ENCODE peak calls at places on chromosomes 6 and 20, in ten cellular contexts. J is WERI-Rb-1; H is upper lobe of left lung; A is fibroblast of lung; T is pancreas; D is OCI-LY7; Q is CD8-positive, alpha-beta memory T cell; P is CD4-positive, alpha-beta memory T cell; B is cardiac muscle cell; R is Peyer's patch. E is an unnamed sample. For H3K9me3, the result is how much of the 10 kb centered on the place peaks cover.

GRCh38 chr6:111087871-111088667 is 766 bp downstream of the SLC16A10 start:
- DNase-seq in J (peak), H (peak), A (no peak), T (peak), D (no peak), Q (peak), P (peak), B (peak), R (peak), E (peak)

GRCh38 chr20:36030143-36030542 is 61.8 kb downstream of the CNBD2 start:
- DNase-seq in J (no peak), H (no peak), A (peak), T (no peak), D (no peak), Q (no peak), P (no peak), B (no peak), R (no peak), E (no peak)

GRCh38 chr6:23137596-23137995 is 568.2 kb downstream of the HDGFL1 start:
- DNase-seq in J (no peak), H (no peak), A (peak), T (no peak), D (no peak), Q (no peak), P (no peak), B (peak), R (no peak), E (no peak)

GRCh38 chr6:137810554-137811120 is 56.4 kb upstream of the TNFAIP3 start:
- DNase-seq in J (no peak), H (no peak), A (no peak), T (no peak), D (no peak), Q (no peak), P (no peak), B (no peak), R (no peak), E (no peak)

GRCh38 chr20:8562356-8562755 is 430.3 kb downstream of the PLCB1 start:
- DNase-seq in J (no peak), H (no peak), A (no peak), T (no peak), D (no peak), Q (no peak), P (no peak), B (no peak), R (no peak), E (no peak)

GRCh38 chr6:134101479-134101878 is 49.1 kb upstream of the SLC2A12 start:
- DNase-seq in J (no peak), H (no peak), A (no peak), T (no peak), D (no peak), Q (no peak), P (no peak), B (no peak), R (no peak), E (no peak)

GRCh38 chr6:130500693-130501092 is 134.9 kb downstream of the TMEM200A start:
- DNase-seq in J (no peak), H (no peak), A (peak), T (no peak), D (no peak), Q (no peak), P (no peak), B (no peak), R (no peak), E (no peak)

GRCh38 chr20:63864545-63864977 is 509 bp upstream of the TPD52L2 start:
- DNase-seq in J (no peak), H (no peak), A (no peak), T (no peak), D (no peak), Q (no peak), P (no peak), B (no peak), R (no peak), E (no peak)

GRCh38 chr20:17589161-17589834 is 19.4 kb downstream of the DSTN start:
- DNase-seq in J (no peak), H (no peak), A (no peak), T (no peak), D (no peak), Q (no peak), P (no peak), B (no peak), R (no peak), E (no peak)

GRCh38 chr20:41616228-41616627 is 1.9 kb downstream of the CHD6 start:
- DNase-seq in J (no peak), H (no peak), A (peak), T (no peak), D (no peak), Q (no peak), P (no peak), B (no peak), R (no peak), E (no peak)

GRCh38 chr20:41619360-41620115 is 1.4 kb upstream of the CHD6 start:
- DNase-seq in J (no peak), H (no peak), A (no peak), T (no peak), D (no peak), Q (no peak), P (no peak), B (no peak), R (no peak), E (no peak)

GRCh38 chr20:41617059-41617921 is 887 bp downstream of the CHD6 start:
- DNase-seq in J (peak), H (peak), A (peak), T (peak), D (peak), Q (peak), P (peak), B (peak), R (peak), E (peak)

GRCh38 chr20:41618807-41619294 is 674 bp upstream of the CHD6 start:
- DNase-seq in J (no peak), H (peak), A (no peak), T (no peak), D (no peak), Q (no peak), P (peak), B (no peak), R (no peak), E (no peak)

DNA sequence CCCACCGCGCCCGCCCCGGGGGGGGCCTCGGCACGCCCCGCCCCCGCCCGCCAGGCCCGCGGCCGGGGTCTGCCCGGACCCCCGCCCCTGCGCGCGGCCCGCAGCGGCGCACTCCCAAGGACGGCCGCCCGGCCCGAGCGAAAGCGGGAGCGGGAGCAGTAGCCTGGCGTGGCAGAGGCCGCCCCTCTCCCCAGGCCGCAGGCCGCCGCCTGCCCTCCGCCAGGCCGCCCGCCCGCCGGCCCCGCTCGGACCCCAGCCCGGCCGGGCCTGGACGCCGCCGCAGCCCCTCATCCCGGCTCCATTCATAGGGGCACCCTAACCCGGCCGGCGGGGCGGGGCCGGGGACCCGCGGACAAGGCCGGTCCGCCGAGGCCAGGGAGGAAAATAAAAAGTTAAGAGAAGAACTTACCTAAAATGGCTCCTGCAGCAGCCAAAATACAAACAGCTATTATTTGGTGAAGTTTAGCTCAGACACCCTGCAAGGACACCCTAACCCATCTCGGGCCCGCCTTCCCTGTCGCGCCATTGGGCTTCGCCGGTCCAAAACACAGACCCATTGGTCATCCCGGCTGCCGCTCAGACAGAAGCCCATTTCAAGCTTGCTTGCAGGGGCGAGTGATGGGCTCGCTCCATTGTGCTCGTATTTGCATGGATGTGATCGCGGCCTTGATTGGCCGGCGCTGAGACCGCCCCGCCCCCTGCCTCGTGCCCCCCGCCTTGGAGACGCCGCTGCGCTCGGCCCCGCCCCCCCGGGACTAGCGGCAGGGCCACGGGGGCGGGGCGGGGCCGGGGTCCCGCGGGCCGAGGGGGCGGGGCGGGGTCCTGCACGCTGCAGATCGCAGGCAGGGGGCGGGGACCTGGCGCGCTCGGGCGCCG is at the start of gene CHD6:
- DNase-seq in J (peak), H (peak), A (peak), T (peak), D (peak), Q (peak), P (peak), B (peak), R (peak), E (peak)
- H3K9me3 ChIP-seq in J (under half), H (under half), A (under half), T (under half), D (under half), Q (under half), P (under half), B (under half), R (under half), E (under half)

GRCh38 chr20:10634190-10634589 is 39.6 kb downstream of the JAG1 start:
- DNase-seq in J (no peak), H (no peak), A (no peak), T (no peak), D (peak), Q (no peak), P (no peak), B (no peak), R (no peak), E (no peak)
- H3K27ac ChIP-seq in J (no peak), H (no peak), A (no peak), T (peak), D (no peak), Q (no peak), P (no peak), B (no peak), R (no peak), E (no peak)

DNA sequence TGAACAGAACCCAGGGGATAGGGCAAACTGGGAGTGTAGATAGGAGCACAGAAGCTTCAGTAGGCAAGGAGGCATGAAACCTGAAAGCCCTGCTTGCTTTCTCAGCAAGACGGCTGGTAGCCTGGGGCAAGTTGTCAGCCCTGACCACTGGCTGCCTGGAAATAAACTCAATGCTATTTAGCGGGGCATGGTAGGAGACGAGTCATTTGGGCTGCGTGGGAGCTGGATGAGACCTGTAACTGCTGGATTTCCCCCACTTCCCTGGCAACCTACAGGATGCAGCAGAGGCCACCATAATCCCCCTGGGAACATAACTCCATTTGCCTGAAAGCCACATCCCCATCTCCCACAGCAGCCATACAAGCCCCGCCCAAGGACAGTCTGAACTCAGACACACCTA is 332.6 kb upstream of the TBX18 start:
- DNase-seq in J (no peak), H (no peak), A (no peak), T (peak), D (no peak), Q (no peak), P (no peak), B (no peak), R (no peak), E (no peak)
- H3K9me3 ChIP-seq in J (under half), H (under half), A (under half), T (under half), D (under half), Q (under half), P (under half), B (under half), R (under half), E (under half)

DNA sequence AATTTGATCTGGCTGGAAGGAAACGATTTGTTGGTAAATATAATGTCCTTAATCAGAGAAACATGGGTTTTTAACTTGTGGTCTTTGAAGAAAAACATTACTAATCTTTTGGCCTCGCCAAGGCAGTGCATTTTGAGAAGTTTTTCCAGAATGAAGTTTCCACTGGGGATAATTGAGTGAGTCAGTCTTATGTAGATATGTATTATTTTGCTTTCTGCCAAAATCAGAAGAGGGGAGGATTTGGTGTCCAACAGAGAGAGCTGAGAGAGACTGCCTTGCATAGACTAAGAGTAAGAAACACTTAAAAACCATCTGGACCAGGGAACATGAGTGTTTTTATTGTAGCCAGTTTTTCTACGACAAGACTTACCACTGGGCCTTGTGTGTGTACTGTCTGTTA is 80.0 kb downstream of the FNDC1 start:
- DNase-seq in J (no peak), H (no peak), A (no peak), T (no peak), D (no peak), Q (no peak), P (no peak), B (no peak), R (no peak), E (no peak)
- H3K27ac ChIP-seq in J (no peak), H (no peak), A (no peak), T (no peak), D (no peak), Q (no peak), P (no peak), B (no peak), R (no peak), E (no peak)

GRCh38 chr6:169907419-169908115 is 156.1 kb downstream of the ERMARD start:
- DNase-seq in J (no peak), H (no peak), A (no peak), T (no peak), D (no peak), Q (no peak), P (no peak), B (no peak), R (no peak), E (no peak)
- H3K9me3 ChIP-seq in J (under half), H (under half), A (under half), T (under half), D (under half), Q (under half), P (under half), B (under half), R (under half), E (under half)

DNA sequence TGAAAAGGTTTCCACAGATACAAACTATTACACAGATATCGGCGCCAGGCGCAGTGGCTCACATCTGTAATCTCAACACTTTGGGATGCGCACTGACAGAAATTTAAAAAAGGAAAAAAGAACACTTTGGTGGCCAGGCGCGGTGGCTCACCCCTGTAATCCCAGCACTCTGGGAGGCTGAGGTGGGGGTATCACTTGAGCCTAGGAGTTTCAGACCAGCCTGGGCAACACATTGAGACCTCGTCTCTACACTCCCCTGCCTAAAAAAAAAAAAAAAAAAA is 41.6 kb downstream of the NUDT3 start:
- DNase-seq in J (no peak), H (no peak), A (no peak), T (no peak), D (no peak), Q (no peak), P (no peak), B (no peak), R (no peak), E (no peak)
- H3K27ac ChIP-seq in J (no peak), H (no peak), A (no peak), T (no peak), D (no peak), Q (no peak), P (no peak), B (no peak), R (no peak), E (no peak)

DNA sequence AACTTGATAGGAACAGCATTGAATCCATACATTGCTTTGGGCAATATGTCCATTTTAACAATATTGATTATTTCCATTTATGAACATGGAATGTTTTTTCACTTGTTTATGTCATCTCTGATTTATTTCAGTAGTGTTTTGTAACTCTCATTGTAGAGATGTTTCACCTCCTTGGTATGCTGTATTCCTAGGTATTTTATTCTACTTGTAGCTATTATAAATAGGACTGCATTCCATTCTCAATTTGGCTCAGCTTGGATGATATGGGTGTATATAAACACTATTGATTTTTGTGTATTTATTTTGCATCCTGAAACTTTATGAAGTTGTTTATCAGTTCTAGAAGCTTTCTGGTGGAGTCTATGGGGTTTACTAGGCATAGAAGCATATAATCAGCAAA is 730.3 kb downstream of the DOK5 start:
- DNase-seq in J (no peak), H (no peak), A (no peak), T (no peak), D (no peak), Q (no peak), P (no peak), B (no peak), R (no peak), E (no peak)
- H3K9me3 ChIP-seq in J (under half), H (under half), A (under half), T (under half), D (under half), Q (under half), P (under half), B (under half), R (under half), E (under half)

GRCh38 chr6:161115468-161115867 is 123.9 kb downstream of the MAP3K4 start:
- DNase-seq in J (no peak), H (no peak), A (no peak), T (no peak), D (no peak), Q (no peak), P (no peak), B (no peak), R (no peak), E (no peak)

GRCh38 chr6:161117942-161118341 is 126.4 kb downstream of the MAP3K4 start:
- DNase-seq in J (no peak), H (no peak), A (no peak), T (no peak), D (no peak), Q (no peak), P (no peak), B (no peak), R (no peak), E (no peak)

GRCh38 chr6:161111256-161111655 is 119.7 kb downstream of the MAP3K4 start:
- DNase-seq in J (no peak), H (no peak), A (no peak), T (no peak), D (no peak), Q (no peak), P (peak), B (no peak), R (no peak), E (no peak)

GRCh38 chr6:161117329-161117707 is 125.7 kb downstream of the MAP3K4 start:
- DNase-seq in J (no peak), H (no peak), A (no peak), T (no peak), D (no peak), Q (no peak), P (no peak), B (no peak), R (no peak), E (no peak)

DNA sequence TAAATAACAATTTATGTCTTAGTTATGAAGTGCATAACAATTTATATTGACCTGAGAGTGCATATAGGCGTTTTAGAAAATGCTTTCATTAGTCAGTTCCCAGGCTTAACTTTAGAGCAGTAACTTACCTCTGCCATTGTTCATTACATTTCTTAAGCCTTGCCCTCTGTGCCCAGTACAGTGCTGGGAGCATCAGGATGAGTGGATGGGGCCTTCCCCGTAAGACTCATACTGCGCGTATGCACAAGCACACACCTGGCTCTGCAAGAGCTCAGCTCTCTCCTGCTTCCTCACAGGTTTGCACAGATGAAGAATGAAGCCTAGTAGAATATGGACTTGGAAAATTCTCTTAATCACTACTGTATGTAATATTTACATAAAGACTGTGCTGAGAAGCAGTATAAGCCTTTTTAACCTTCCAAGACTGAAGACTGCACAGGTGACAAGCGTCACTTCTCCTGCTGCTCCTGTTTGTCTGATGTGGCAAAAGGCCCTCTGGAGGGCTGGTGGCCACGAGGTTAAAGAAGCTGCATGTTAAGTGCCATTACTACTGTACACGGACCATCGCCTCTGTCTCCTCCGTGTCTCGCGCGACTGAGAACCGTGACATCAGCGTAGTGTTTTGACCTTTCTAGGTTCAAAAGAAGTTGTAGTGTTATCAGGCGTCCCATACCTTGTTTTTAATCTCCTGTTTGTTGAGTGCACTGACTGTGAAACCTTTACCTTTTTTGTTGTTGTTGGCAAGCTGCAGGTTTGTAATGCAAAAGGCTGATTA is 125.2 kb downstream of the MAP3K4 start:
- DNase-seq in J (no peak), H (no peak), A (no peak), T (no peak), D (no peak), Q (no peak), P (no peak), B (no peak), R (no peak), E (no peak)
- H3K27ac ChIP-seq in J (no peak), H (no peak), A (no peak), T (no peak), D (no peak), Q (no peak), P (no peak), B (no peak), R (no peak), E (no peak)

GRCh38 chr20:56229821-56230220 is 18.7 kb upstream of the MC3R start:
- DNase-seq in J (no peak), H (no peak), A (no peak), T (no peak), D (no peak), Q (no peak), P (no peak), B (no peak), R (no peak), E (no peak)

GRCh38 chr20:56237337-56237736 is 11.2 kb upstream of the MC3R start:
- DNase-seq in J (no peak), H (no peak), A (no peak), T (no peak), D (no peak), Q (no peak), P (no peak), B (no peak), R (no peak), E (no peak)

GRCh38 chr20:56234110-56234509 is 14.4 kb upstream of the MC3R start:
- DNase-seq in J (no peak), H (no peak), A (no peak), T (no peak), D (no peak), Q (no peak), P (no peak), B (no peak), R (no peak), E (no peak)
- H3K9me3 ChIP-seq in J (under half), H (under half), A (under half), T (under half), D (under half), Q (under half), P (under half), B (under half), R (under half), E (under half)